ENCODE peak calls at places on chromosomes 6 and 20, in nine cellular contexts. V is activated naive CD4-positive, alpha-beta T cell; K is naive thymus-derived CD8-positive, alpha-beta T cell; Z is stimulated activated CD4-positive, alpha-beta T cell treated with anti-CD3 and anti-CD28 coated beads, Interleukin-2, amount 100 ng/mL, for 48 hours; E is T-cell; N is NCI-H446; D is cardiac fibroblast; J is hypothalamus; X is choroid plexus epithelial cell. A is an unnamed sample.

GRCh38 chr6:13446371-13446770 is 41.0 kb downstream of the GFOD1 start:
- DNase-seq in V (no peak), K (no peak), Z (no peak), E (no peak), N (no peak), D (no peak), J (no peak), X (no peak), A (no peak)

GRCh38 chr6:24405262-24405661 is 2.5 kb downstream of the MRS2 start:
- DNase-seq in V (no peak), K (no peak), Z (no peak), E (no peak), N (no peak), D (no peak), J (no peak), X (no peak), A (no peak)

GRCh38 chr20:44110816-44111568 is 76.0 kb downstream of the JPH2 start:
- DNase-seq in V (no peak), K (no peak), Z (no peak), E (no peak), N (no peak), D (no peak), J (no peak), X (no peak), A (no peak)

GRCh38 chr6:34386316-34387137 is 5.9 kb downstream of the NUDT3 start:
- DNase-seq in V (no peak), K (no peak), Z (no peak), E (no peak), N (no peak), D (peak; percentile 87), J (no peak), X (peak; percentile 95), A (no peak)

GRCh38 chr20:43243672-43244269 is 54.1 kb upstream of the PTPRT start:
- DNase-seq in V (no peak), K (no peak), Z (no peak), E (no peak), N (no peak), D (peak; percentile 6), J (no peak), X (no peak), A (no peak)

GRCh38 chr6:31381666-31382065 is 21.7 kb upstream of the MICA start:
- DNase-seq in V (no peak), K (no peak), Z (no peak), E (no peak), N (no peak), D (no peak), J (no peak), X (no peak), A (no peak)

GRCh38 chr6:6505111-6505510 is 83.4 kb upstream of the LY86 start:
- DNase-seq in V (no peak), K (no peak), Z (no peak), E (no peak), N (no peak), D (no peak), J (no peak), X (no peak), A (no peak)

GRCh38 chr20:10537850-10538480 is 102.9 kb downstream of the SLX4IP start:
- DNase-seq in V (no peak), K (no peak), Z (no peak), E (no peak), N (peak; percentile 42), D (peak; percentile 37), J (no peak), X (peak; percentile 58), A (no peak)

GRCh38 chr20:20425785-20426471 is 58.0 kb downstream of the INSM1 start:
- DNase-seq in V (no peak), K (no peak), Z (no peak), E (no peak), N (no peak), D (no peak), J (no peak), X (no peak), A (no peak)

GRCh38 chr6:147040521-147040920 is 163.7 kb upstream of the STXBP5 start:
- DNase-seq in V (no peak), K (no peak), Z (no peak), E (no peak), N (no peak), D (no peak), J (no peak), X (no peak), A (no peak)

GRCh38 chr6:109718991-109719390 is 27.9 kb downstream of the FIG4 start:
- DNase-seq in V (no peak), K (no peak), Z (no peak), E (no peak), N (no peak), D (no peak), J (no peak), X (peak; percentile 27), A (no peak)

GRCh38 chr6:23111984-23112383 is 542.6 kb downstream of the HDGFL1 start:
- DNase-seq in V (no peak), K (no peak), Z (no peak), E (no peak), N (no peak), D (no peak), J (no peak), X (peak; percentile 70), A (no peak)

GRCh38 chr6:33126101-33126714 is 50.4 kb downstream of the HLA-DPB1 start:
- DNase-seq in V (peak; percentile 13), K (peak; percentile 44), Z (peak; percentile 73), E (peak; percentile 58), N (peak; percentile 48), D (peak; percentile 50), J (peak; percentile 16), X (peak; percentile 50), A (peak; percentile 65)

GRCh38 chr20:23937303-23938117 is 51.1 kb downstream of the GGTLC1 start:
- DNase-seq in V (no peak), K (peak; percentile 79), Z (peak; percentile 41), E (peak; percentile 68), N (peak; percentile 62), D (peak; percentile 67), J (peak; percentile 5), X (peak; percentile 80), A (peak; percentile 64)

GRCh38 chr20:57831326-57831991 is 121.6 kb upstream of the PMEPA1 start:
- DNase-seq in V (no peak), K (no peak), Z (no peak), E (no peak), N (no peak), D (no peak), J (no peak), X (no peak), A (no peak)

GRCh38 chr6:33960345-33961313 is 156.8 kb upstream of the MLN start:
- DNase-seq in V (no peak), K (no peak), Z (no peak), E (no peak), N (peak; percentile 50), D (no peak), J (no peak), X (no peak), A (no peak)

GRCh38 chr6:13676551-13677156 is 35.0 kb downstream of the RANBP9 start:
- DNase-seq in V (no peak), K (no peak), Z (no peak), E (no peak), N (no peak), D (no peak), J (no peak), X (no peak), A (no peak)

GRCh38 chr6:110618591-110619267 is 142.3 kb upstream of the SLC22A16 start:
- DNase-seq in V (no peak), K (no peak), Z (no peak), E (no peak), N (no peak), D (peak; percentile 16), J (no peak), X (peak; percentile 54), A (no peak)

GRCh38 chr6:40359808-40360207 is 227.4 kb downstream of the LRFN2 start:
- DNase-seq in V (no peak), K (no peak), Z (no peak), E (no peak), N (no peak), D (no peak), J (no peak), X (no peak), A (no peak)

GRCh38 chr6:56381852-56382251 is 134.5 kb upstream of the COL21A1 start:
- DNase-seq in V (no peak), K (no peak), Z (no peak), E (no peak), N (no peak), D (no peak), J (no peak), X (no peak), A (no peak)

GRCh38 chr20:63023836-63024571 is 17.2 kb upstream of the BHLHE23 start:
- DNase-seq in V (no peak), K (no peak), Z (no peak), E (no peak), N (no peak), D (no peak), J (no peak), X (no peak), A (no peak)

GRCh38 chr20:21529863-21530262 is 16.0 kb upstream of the NKX2-2 start:
- DNase-seq in V (no peak), K (no peak), Z (no peak), E (no peak), N (no peak), D (no peak), J (no peak), X (no peak), A (no peak)

GRCh38 chr20:36314734-36315544 is 8.8 kb downstream of the DLGAP4 start:
- DNase-seq in V (no peak), K (no peak), Z (no peak), E (no peak), N (no peak), D (no peak), J (no peak), X (no peak), A (no peak)

GRCh38 chr20:11232896-11233295 is 559.1 kb upstream of the JAG1 start:
- DNase-seq in V (no peak), K (no peak), Z (no peak), E (no peak), N (no peak), D (no peak), J (no peak), X (no peak), A (no peak)

GRCh38 chr20:62804021-62804631 is 509 bp upstream of the OGFR start:
- DNase-seq in V (no peak), K (peak; percentile 53), Z (no peak), E (peak; percentile 15), N (no peak), D (no peak), J (no peak), X (no peak), A (no peak)

GRCh38 chr6:167998206-167998605 is 735 bp downstream of the KIF25 start:
- DNase-seq in V (no peak), K (no peak), Z (no peak), E (no peak), N (no peak), D (no peak), J (no peak), X (no peak), A (no peak)

GRCh38 chr6:11983306-11983705 is 28.8 kb upstream of the HIVEP1 start:
- DNase-seq in V (no peak), K (no peak), Z (no peak), E (no peak), N (no peak), D (no peak), J (no peak), X (no peak), A (no peak)

GRCh38 chr6:157386454-157386853 is 5.5 kb downstream of the ZDHHC14 start:
- DNase-seq in V (no peak), K (no peak), Z (no peak), E (no peak), N (no peak), D (no peak), J (no peak), X (no peak), A (no peak)

GRCh38 chr20:59628171-59628570 is 23.8 kb downstream of the PHACTR3 start:
- DNase-seq in V (no peak), K (no peak), Z (no peak), E (no peak), N (no peak), D (no peak), J (peak; percentile 87), X (no peak), A (no peak)